ENCODE peak calls at places on chromosomes 2 and 18, in four cellular contexts. O is CD8-positive, alpha-beta T cell; T is NB4; S is choroid plexus epithelial cell. Q is an unnamed sample.

GRCh38 chr2:240987588-240987987 is 10.8 kb upstream of the SNED1 start:
- DNase-seq in O (no peak), T (no peak), S (no peak), Q (no peak)

GRCh38 chr2:181235683-181236459 is 221.3 kb upstream of the ITGA4 start:
- DNase-seq in O (no peak), T (peak; percentile 17), S (no peak), Q (no peak)

GRCh38 chr2:20557226-20557625 is 93.7 kb downstream of the HS1BP3 start:
- DNase-seq in O (no peak), T (no peak), S (no peak), Q (no peak)

GRCh38 chr2:166417669-166418068 is 41.9 kb upstream of the SCN9A start:
- DNase-seq in O (no peak), T (peak; percentile 50), S (peak; percentile 74), Q (peak; percentile 47)

GRCh38 chr2:228987441-228988155 is 283.5 kb downstream of the PID1 start:
- DNase-seq in O (no peak), T (no peak), S (no peak), Q (no peak)

GRCh38 chr2:151766421-151767153 is 32.3 kb upstream of the NEB start:
- DNase-seq in O (no peak), T (peak; percentile 9), S (peak; percentile 25), Q (no peak)

GRCh38 chr2:33180915-33181314 is 234.2 kb downstream of the LTBP1 start:
- DNase-seq in O (no peak), T (no peak), S (no peak), Q (no peak)

GRCh38 chr2:72148975-72149555 is 1.4 kb upstream of the CYP26B1 start:
- DNase-seq in O (peak; percentile 9), T (peak; percentile 63), S (peak; percentile 37), Q (no peak)

GRCh38 chr2:164103271-164103670 is 367.5 kb upstream of the FIGN start:
- DNase-seq in O (no peak), T (no peak), S (no peak), Q (no peak)

GRCh38 chr2:47336259-47337238 is 66.4 kb upstream of the MSH2 start:
- DNase-seq in O (no peak), T (peak; percentile 81), S (no peak), Q (peak; percentile 43)

GRCh38 chr2:30580394-30580793 is 133.3 kb downstream of the LCLAT1 start:
- DNase-seq in O (no peak), T (no peak), S (no peak), Q (no peak)

GRCh38 chr2:190979906-190980629 is 33.9 kb downstream of the STAT1 start:
- DNase-seq in O (no peak), T (no peak), S (peak; percentile 98), Q (peak; percentile 72)

GRCh38 chr2:119929537-119929936 is 83.3 kb upstream of the EPB41L5 start:
- DNase-seq in O (peak; percentile 25), T (peak; percentile 35), S (peak; percentile 8), Q (no peak)

GRCh38 chr2:173831312-173832229 is 133.6 kb downstream of the SP3 start:
- DNase-seq in O (no peak), T (peak; percentile 72), S (peak; percentile 86), Q (peak; percentile 58)

GRCh38 chr2:69471793-69472192 is 34.6 kb upstream of the NFU1 start:
- DNase-seq in O (no peak), T (no peak), S (no peak), Q (no peak)
- H3K4me3 ChIP-seq in O (no peak overlapping the region), T (no peak overlapping the region), S (no peak overlapping the region), Q (no peak overlapping the region)

GRCh38 chr2:114729025-114729424 is 286.6 kb downstream of the DPP10 start:
- DNase-seq in O (no peak), T (peak; percentile 16), S (no peak), Q (no peak)
- TF ChIP-seq CTCF in O (no peak), T (peak; percentile 15), S (no peak), Q (no peak)

GRCh38 chr2:54585136-54585535 is 129.0 kb downstream of the SPTBN1 start:
- DNase-seq in O (no peak), T (no peak), S (no peak), Q (no peak)
- H3K4me3 ChIP-seq in O (peak overlapping the region; percentile 22), T (no peak overlapping the region), S (no peak overlapping the region), Q (no peak overlapping the region)

DNA sequence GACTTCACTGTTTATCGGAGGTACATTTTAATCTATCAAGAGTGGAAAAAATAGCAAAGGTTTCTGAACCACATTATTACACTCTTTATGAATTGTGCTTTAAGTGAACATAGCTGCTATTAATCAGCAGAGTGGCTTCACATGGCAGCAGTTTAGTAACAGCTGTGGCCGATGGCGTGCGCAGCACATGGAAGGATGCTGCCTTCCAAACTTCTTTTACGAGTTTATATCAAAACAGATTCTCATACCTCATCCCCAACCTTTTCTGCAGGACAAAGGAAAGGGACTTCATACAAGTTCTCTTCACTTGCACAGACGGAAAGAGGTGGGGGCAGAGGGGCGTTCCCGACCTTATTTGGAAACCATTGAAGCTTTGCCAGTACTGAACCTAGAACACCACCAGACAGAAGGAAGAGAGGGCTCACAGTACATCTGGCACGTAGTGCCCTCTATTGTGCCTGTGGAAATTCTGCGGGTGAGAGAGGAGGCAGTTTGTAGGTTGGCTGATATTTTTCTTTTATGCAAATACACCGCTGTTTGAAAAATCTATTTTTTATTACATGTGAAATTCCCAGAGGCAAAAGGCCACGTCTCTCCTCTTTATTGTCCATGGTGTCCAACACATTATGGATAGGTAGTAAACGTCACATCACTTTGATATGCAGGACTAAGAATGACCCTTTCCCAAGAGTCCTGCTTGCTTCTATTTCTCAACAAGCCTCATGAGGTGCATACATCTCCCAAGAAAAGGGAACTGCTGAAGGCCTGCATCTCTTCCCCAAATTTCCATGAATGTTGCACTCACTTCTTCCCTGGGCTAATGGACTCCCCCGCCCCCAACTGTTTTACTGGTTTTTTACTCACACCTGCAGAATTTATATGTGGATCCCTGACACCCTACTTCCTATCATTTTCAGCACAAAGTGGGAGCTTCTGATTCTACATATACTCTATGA is 31.4 kb downstream of the COLEC12 start:
- DNase-seq in O (no peak), T (no peak), S (no peak), Q (no peak)
- TF ChIP-seq CTCF in O (no peak), T (peak; percentile 11), S (no peak), Q (no peak)

GRCh38 chr2:196957881-196958525 is 31.5 kb upstream of the PGAP1 start:
- DNase-seq in O (no peak), T (no peak), S (no peak), Q (no peak)
- H3K4me3 ChIP-seq in O (no peak overlapping the region), T (no peak overlapping the region), S (no peak overlapping the region), Q (no peak overlapping the region)

GRCh38 chr18:75231053-75231406 is 20.4 kb downstream of the TSHZ1 start:
- DNase-seq in O (no peak), T (no peak), S (no peak), Q (no peak)
- TF ChIP-seq CTCF in O (no peak), T (no peak), S (no peak), Q (no peak)

DNA sequence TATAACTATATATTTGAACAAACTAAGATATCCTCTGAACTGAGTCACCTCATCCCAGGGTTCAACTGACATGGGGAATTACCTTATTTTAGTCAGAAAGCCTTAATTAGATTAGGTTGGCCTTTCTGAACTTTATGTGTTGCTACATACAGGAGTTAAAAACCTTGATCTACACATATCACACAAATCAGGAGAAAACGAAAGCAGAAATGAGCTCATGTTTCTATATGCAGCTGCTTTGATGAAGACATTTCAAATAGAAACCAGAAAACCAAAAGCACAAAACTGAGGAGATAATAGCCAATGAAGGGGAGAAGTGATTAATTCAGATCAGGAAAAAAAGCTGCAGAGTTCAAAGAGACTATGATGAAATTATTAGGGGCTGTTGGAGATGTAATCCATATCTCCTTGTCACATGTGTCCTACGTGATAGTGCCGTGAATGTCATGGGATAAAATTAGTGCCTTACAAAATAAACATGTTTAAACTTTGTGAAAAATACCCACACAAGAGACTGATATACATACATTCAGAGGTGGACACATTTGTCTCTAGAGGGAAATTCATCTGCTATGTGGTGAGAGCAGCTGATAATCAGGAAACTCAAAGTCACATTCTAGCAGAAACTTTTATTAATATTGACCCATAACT is 255.0 kb downstream of the CAMKMT start:
- DNase-seq in O (no peak), T (no peak), S (peak; percentile 13), Q (no peak)
- H3K4me3 ChIP-seq in O (no peak overlapping the region), T (no peak overlapping the region), S (no peak overlapping the region), Q (peak overlapping the region; percentile 10)

DNA sequence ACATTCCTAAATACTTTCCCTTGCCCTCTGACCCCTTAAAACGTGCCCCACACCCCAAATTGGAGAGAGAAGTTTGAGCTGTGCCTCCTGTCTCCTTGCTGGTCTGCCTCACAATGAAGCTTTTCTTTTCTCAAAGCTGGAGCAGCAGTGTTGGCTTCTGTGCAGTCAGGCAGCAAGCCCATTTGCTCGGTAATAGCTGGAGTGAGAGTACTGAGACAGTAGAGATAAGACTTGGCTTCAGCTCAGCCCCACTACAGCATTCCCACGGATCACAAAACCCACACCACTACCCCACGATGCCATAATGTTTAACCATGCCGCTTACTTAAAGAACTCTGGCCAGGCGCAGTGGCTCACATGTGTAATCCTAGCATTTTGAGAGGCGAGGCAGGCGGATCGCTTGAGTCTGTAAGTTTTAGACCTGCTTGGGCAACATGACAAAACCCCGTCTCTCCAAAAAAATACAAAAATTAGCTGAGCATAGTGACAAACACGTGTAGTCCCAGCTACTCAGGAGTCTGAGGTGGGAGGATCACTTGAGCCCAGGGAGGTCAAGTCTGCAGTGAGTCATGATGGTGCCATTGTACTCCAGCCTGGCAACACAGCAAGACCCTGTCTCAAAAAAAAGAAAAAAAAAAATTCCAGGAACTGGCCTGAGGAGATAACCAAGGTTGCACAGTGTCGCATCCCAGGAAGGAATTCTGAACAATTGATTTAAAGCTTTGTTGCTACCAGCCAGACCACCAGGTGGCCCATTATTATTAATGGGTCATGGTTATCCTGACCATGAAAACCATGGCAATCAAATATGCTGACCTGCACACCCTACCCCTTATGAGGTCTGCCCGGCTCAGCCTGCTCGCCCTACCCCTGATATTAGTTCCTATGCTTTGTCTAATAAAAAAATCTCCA is 73.3 kb downstream of the NCAPH start:
- DNase-seq in O (no peak), T (no peak), S (peak; percentile 52), Q (no peak)
- TF ChIP-seq CTCF in O (no peak), T (no peak), S (peak; percentile 21), Q (no peak)

GRCh38 chr18:50192903-50193795 is 1.8 kb downstream of the MYO5B start:
- DNase-seq in O (no peak), T (no peak), S (no peak), Q (no peak)
- H3K4me3 ChIP-seq in O (no peak overlapping the region), T (no peak overlapping the region), S (no peak overlapping the region), Q (no peak overlapping the region)

Q was measured in foreskin fibroblast.